ENCODE peak calls at places on chromosomes 4 and X, in seven cellular contexts. D is tibial nerve, X is upper lobe of left lung, S is stomach, L is K562, J is sigmoid colon, I is suprapubic skin. U is an unnamed sample.

GRCh38 chrX:154327026-154327820 is 31.6 kb downstream of the TKTL1 start:
- DNase-seq in S (no peak), D (no peak), J (no peak), L (no peak), X (no peak), I (no peak), U (no peak)

GRCh38 chrX:22095306-22095705 is 63.2 kb downstream of the PHEX start:
- DNase-seq in L (no peak), D (peak; percentile 17), I (peak; percentile 75), S (no peak), X (no peak), J (peak; percentile 84), U (peak; percentile 7)

GRCh38 chr4:56764206-56764605 is 57.3 kb downstream of the SPINK2 start:
- DNase-seq in J (no peak), L (no peak), D (no peak), I (no peak), X (no peak), S (no peak), U (no peak)

GRCh38 chrX:119181491-119181890 is 53.9 kb upstream of the KIAA1210 start:
- DNase-seq in L (no peak), X (no peak), I (no peak), D (no peak), S (no peak), J (no peak), U (no peak)

GRCh38 chr4:162977788-162978187 is 188.9 kb downstream of the NAF1 start:
- DNase-seq in L (no peak), X (no peak), J (no peak), I (no peak), D (no peak), S (no peak), U (no peak)

GRCh38 chrX:57353472-57354132 is 67.1 kb downstream of the FAAH2 start:
- DNase-seq in I (no peak), J (no peak), D (no peak), S (no peak), L (no peak), X (no peak), U (no peak)

GRCh38 chrX:131264665-131265064 is 24.4 kb downstream of the IGSF1 start:
- DNase-seq in X (no peak), J (no peak), D (no peak), L (no peak), S (no peak), I (no peak), U (no peak)

GRCh38 chr4:1137063-1137771 is 23.9 kb upstream of the RNF212 start:
- DNase-seq in X (no peak), D (no peak), L (no peak), J (no peak), I (no peak), S (no peak), U (no peak)

GRCh38 chr4:74408639-74409038 is 36.3 kb upstream of the AREG start:
- DNase-seq in I (no peak), J (no peak), L (no peak), X (no peak), S (no peak), D (no peak), U (no peak)

GRCh38 chr4:76147454-76148141 is 599 bp downstream of the NUP54 start:
- DNase-seq in D (no peak), J (peak; percentile 72), S (peak; percentile 46), L (peak; percentile 83), X (peak; percentile 81), I (peak; percentile 67), U (no peak)

GRCh38 chrX:143472334-143472938 is 44.8 kb downstream of the SPANXN3 start:
- DNase-seq in J (no peak), I (no peak), S (no peak), L (no peak), D (no peak), X (no peak), U (no peak)

GRCh38 chr4:4333265-4333706 is 43.2 kb downstream of the ZBTB49 start:
- DNase-seq in L (no peak), D (no peak), X (peak; percentile 27), I (no peak), J (peak; percentile 60), S (peak; percentile 49), U (no peak)

GRCh38 chrX:19613645-19614323 is 98.5 kb upstream of the MAP3K15 start:
- DNase-seq in S (peak; percentile 63), J (no peak), I (no peak), L (no peak), X (peak; percentile 78), D (no peak), U (no peak)

GRCh38 chr4:123870283-123870876 is 473.8 kb downstream of the SPRY1 start:
- DNase-seq in I (no peak), S (no peak), L (no peak), J (no peak), X (no peak), D (no peak), U (no peak)

GRCh38 chrX:112834016-112834855 is 6.4 kb downstream of the AMOT start:
- DNase-seq in D (no peak), J (no peak), S (no peak), X (no peak), I (no peak), L (no peak), U (no peak)

GRCh38 chrX:29024813-29025342 is 437.6 kb downstream of the IL1RAPL1 start:
- DNase-seq in S (no peak), I (no peak), X (no peak), L (no peak), D (no peak), J (no peak), U (no peak)

GRCh38 chr4:84971319-84971932 is 4.9 kb upstream of the WDFY3 start:
- DNase-seq in L (peak; percentile 11), J (no peak), X (no peak), S (no peak), D (no peak), I (no peak), U (no peak)

GRCh38 chrX:23503835-23504539 is 163.3 kb upstream of the PRDX4 start:
- DNase-seq in D (peak; percentile 62), S (peak; percentile 94), L (no peak), J (peak; percentile 57), X (peak; percentile 83), I (no peak), U (no peak)
- TF ChIP-seq EP300 in D (no peak), S (no peak), L (no peak), J (no peak), X (no peak), I (no peak), U (no peak)

DNA sequence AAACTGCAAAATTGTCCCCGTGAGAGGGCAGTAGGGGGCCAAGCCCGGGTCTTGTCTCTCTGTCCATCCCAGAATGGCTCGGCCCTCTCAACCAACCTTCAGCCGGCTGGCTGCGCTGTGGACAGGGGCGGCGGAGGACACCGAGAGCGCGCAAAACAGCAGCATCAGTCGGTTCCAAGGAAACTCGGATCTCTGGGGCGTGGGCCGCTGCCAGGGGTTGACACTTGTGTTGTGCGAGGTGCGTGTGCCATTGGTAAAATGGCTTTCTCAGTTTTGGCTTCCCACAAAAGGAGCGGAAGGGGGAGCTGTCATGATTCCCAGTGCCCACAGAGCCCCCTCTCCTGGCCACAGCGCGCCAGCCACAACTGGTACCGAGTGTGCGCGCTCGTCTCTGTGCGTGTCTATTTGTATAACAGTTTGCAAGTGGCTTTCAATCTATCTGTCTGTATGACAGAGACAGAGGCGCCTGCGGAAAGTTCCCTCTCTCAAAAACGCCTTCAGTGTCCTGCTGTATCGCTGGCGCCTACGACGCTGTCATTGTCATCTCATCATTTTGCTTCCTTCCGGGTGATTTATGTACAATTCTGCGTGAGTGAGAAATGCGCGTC is 1.9 kb downstream of the DKK2 start:
- DNase-seq in I (peak; percentile 76), S (no peak), D (peak; percentile 32), X (no peak), J (peak; percentile 74), L (no peak), U (peak; percentile 30)
- H3K4me3 ChIP-seq in I (peak overlapping the region; percentile 44), S (no peak overlapping the region), D (peak overlapping the region; percentile 26), X (peak overlapping the region; percentile 11), J (peak overlapping the region; percentile 25), L (no peak overlapping the region), U (no peak overlapping the region)

GRCh38 chr4:119105605-119106004 is 30.0 kb upstream of the MYOZ2 start:
- DNase-seq in L (no peak), D (no peak), J (no peak), I (no peak), S (no peak), X (no peak), U (no peak)

GRCh38 chr4:119104644-119105273 is 30.9 kb upstream of the MYOZ2 start:
- DNase-seq in J (no peak), D (no peak), L (no peak), I (no peak), X (no peak), S (no peak), U (no peak)

GRCh38 chr4:119100640-119101039 is 35.0 kb upstream of the MYOZ2 start:
- DNase-seq in S (no peak), X (no peak), I (no peak), L (no peak), J (no peak), D (no peak), U (no peak)

GRCh38 chr4:119106036-119107000 is 29.3 kb upstream of the MYOZ2 start:
- DNase-seq in L (no peak), X (no peak), D (no peak), S (no peak), I (no peak), J (no peak), U (no peak)

GRCh38 chr4:119103263-119103662 is 32.4 kb upstream of the MYOZ2 start:
- DNase-seq in L (no peak), S (no peak), X (peak; percentile 54), J (peak; percentile 72), I (peak; percentile 73), D (no peak), U (no peak)
- TF ChIP-seq EP300 in L (no peak), S (no peak), X (no peak), J (no peak), I (no peak), D (peak; percentile 87), U (no peak)

DNA sequence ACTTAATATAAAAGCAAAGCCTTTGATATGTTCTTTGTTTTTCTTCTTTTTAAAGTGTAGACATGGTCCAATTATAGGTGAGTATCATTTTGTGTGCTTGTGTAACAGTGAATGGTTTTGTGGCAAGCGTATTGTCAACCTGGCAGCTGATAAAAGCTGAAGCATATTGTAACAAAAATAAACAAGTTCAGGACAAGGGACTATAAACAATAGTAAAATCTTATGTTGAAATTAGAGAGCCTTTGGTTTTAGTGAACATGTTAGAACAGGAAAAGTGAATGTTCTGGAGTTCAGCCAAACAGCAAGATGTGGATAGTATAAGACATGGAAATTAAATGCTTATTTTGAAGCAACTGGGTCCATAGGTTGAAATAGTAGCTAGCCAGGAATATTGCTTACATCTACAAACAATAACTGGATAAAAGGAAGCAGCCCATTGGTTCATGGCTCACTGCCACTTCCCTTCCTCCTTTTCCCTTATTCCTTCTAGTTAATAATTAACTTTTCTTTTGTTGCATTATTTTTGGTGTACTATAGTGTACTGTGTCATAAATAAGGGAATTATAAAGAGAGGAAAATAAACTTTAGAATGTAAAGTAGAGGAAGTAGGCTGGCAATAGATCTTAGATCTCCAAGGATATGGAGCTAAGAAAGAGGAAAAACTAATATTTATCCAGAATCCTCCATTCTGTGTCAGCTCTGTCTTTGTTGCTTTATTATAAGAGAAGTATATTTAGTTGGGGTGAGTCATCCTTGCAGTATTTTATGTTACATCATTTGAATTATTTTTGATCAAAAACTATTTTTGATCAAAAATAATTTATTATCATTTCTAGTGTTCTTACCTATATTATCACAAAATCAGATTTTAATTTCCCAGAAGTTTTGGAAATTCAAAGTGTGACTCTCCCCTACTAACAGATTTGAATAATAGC is 65.6 kb downstream of the MRPL1 start:
- DNase-seq in X (no peak), I (no peak), D (no peak), S (peak; percentile 36), L (no peak), J (no peak), U (no peak)
- H3K4me3 ChIP-seq in X (no peak overlapping the region), I (no peak overlapping the region), D (no peak overlapping the region), S (no peak overlapping the region), L (no peak overlapping the region), J (no peak overlapping the region), U (no peak overlapping the region)

U was measured in ovary.